ENCODE peak calls at places on chromosomes 7 and 10, in nine cellular contexts. A, I, Y, R, N, K, E, F and G are unnamed samples. For H3K4me1, the result is how much of the 10 kb centered on the place peaks cover.

GRCh38 chr10:47241946-47242900 is 57.8 kb upstream of the GDF10 start:
- DNase-seq in A (no peak), I (no peak), Y (no peak), R (no peak), N (no peak), K (no peak), E (no peak), F (peak), G (no peak)

GRCh38 chr7:9250876-9251275 is 817.5 kb downstream of the NXPH1 start:
- DNase-seq in A (no peak), I (peak), Y (no peak), R (no peak), N (no peak), K (no peak), E (no peak), F (no peak), G (no peak)

GRCh38 chr7:92131764-92132330 is 2.4 kb downstream of the CYP51A1 start:
- DNase-seq in A (no peak), I (no peak), Y (no peak), R (no peak), N (no peak), K (no peak), E (no peak), F (no peak), G (no peak)

GRCh38 chr10:97913554-97913953 is 63.9 kb downstream of the GOLGA7B start:
- DNase-seq in A (no peak), I (no peak), Y (peak), R (no peak), N (no peak), K (no peak), E (no peak), F (no peak), G (no peak)

GRCh38 chr10:102009801-102010425 is 46.1 kb downstream of the ARMH3 start:
- DNase-seq in A (peak), I (peak), Y (peak), R (no peak), N (peak), K (peak), E (peak), F (peak), G (no peak)

GRCh38 chr7:30934732-30935568 is 23.3 kb downstream of the AQP1 start:
- DNase-seq in A (no peak), I (no peak), Y (peak), R (no peak), N (no peak), K (no peak), E (no peak), F (no peak), G (no peak)

GRCh38 chr10:13528875-13529713 is at the start of gene BEND7:
- DNase-seq in A (no peak), I (peak), Y (peak), R (peak), N (peak), K (peak), E (no peak), F (no peak), G (peak)

GRCh38 chr7:77460057-77460486 is 43.9 kb upstream of the GSAP start:
- DNase-seq in A (peak), I (no peak), Y (no peak), R (no peak), N (peak), K (no peak), E (no peak), F (no peak), G (no peak)

GRCh38 chr10:32372000-32372875 is 25.3 kb upstream of the EPC1 start:
- DNase-seq in A (no peak), I (no peak), Y (no peak), R (no peak), N (peak), K (no peak), E (no peak), F (no peak), G (no peak)

GRCh38 chr7:45662540-45663166 is 88.5 kb downstream of the ADCY1 start:
- DNase-seq in A (no peak), I (no peak), Y (no peak), R (no peak), N (no peak), K (no peak), E (no peak), F (peak), G (no peak)

GRCh38 chr7:138603549-138604324 is 97.4 kb downstream of the SVOPL start:
- DNase-seq in A (no peak), I (no peak), Y (no peak), R (no peak), N (no peak), K (no peak), E (no peak), F (no peak), G (no peak)

GRCh38 chr7:30918676-30919075 is 7.0 kb downstream of the AQP1 start:
- DNase-seq in A (no peak), I (no peak), Y (no peak), R (peak), N (no peak), K (no peak), E (no peak), F (no peak), G (no peak)

GRCh38 chr10:48288661-48289060 is 14.2 kb upstream of the FRMPD2 start:
- DNase-seq in A (no peak), I (no peak), Y (no peak), R (no peak), N (no peak), K (no peak), E (no peak), F (no peak), G (no peak)

GRCh38 chr7:133282094-133282493 is 29.2 kb downstream of the EXOC4 start:
- DNase-seq in A (no peak), I (no peak), Y (no peak), R (no peak), N (no peak), K (no peak), E (no peak), F (no peak), G (no peak)

GRCh38 chr7:4523219-4523618 is 158.9 kb upstream of the FOXK1 start:
- DNase-seq in A (no peak), I (no peak), Y (no peak), R (no peak), N (no peak), K (no peak), E (no peak), F (no peak), G (no peak)

GRCh38 chr10:59000162-59000825 is 176.1 kb upstream of the PHYHIPL start:
- DNase-seq in A (no peak), I (no peak), Y (no peak), R (no peak), N (peak), K (no peak), E (no peak), F (no peak), G (no peak)

GRCh38 chr7:77288676-77289320 is 89.2 kb upstream of the FGL2 start:
- DNase-seq in A (no peak), I (no peak), Y (no peak), R (no peak), N (no peak), K (no peak), E (no peak), F (no peak), G (no peak)

GRCh38 chr7:45599851-45600706 is 25.9 kb downstream of the ADCY1 start:
- DNase-seq in A (no peak), I (no peak), Y (no peak), R (peak), N (no peak), K (no peak), E (no peak), F (peak), G (peak)

GRCh38 chr10:95308389-95309302 is 17.8 kb upstream of the PDLIM1 start:
- DNase-seq in A (peak), I (peak), Y (peak), R (peak), N (peak), K (peak), E (no peak), F (peak), G (peak)

GRCh38 chr7:41148521-41148951 is 554.4 kb downstream of the INHBA start:
- DNase-seq in A (peak), I (no peak), Y (peak), R (no peak), N (no peak), K (no peak), E (no peak), F (no peak), G (no peak)

GRCh38 chr10:6647811-6648526 is 67.9 kb upstream of the PRKCQ start:
- DNase-seq in A (peak), I (peak), Y (no peak), R (no peak), N (peak), K (peak), E (peak), F (peak), G (no peak)

GRCh38 chr7:7214398-7215347 is 32.3 kb downstream of the C1GALT1 start:
- DNase-seq in A (no peak), I (no peak), Y (no peak), R (no peak), N (no peak), K (no peak), E (no peak), F (no peak), G (no peak)

GRCh38 chr7:37430644-37431043 is 18.0 kb downstream of the ELMO1 start:
- DNase-seq in A (no peak), I (no peak), Y (no peak), R (no peak), N (no peak), K (no peak), E (no peak), F (no peak), G (no peak)

GRCh38 chr10:8174762-8175161 is 120.3 kb downstream of the GATA3 start:
- DNase-seq in A (no peak), I (peak), Y (no peak), R (no peak), N (no peak), K (no peak), E (no peak), F (no peak), G (no peak)

GRCh38 chr7:129343099-129343700 is 91.0 kb upstream of the STRIP2 start:
- DNase-seq in A (peak), I (peak), Y (peak), R (no peak), N (peak), K (peak), E (peak), F (no peak), G (no peak)

GRCh38 chr7:24715661-24716479 is 41.4 kb downstream of the GSDME start:
- DNase-seq in A (peak), I (peak), Y (peak), R (no peak), N (peak), K (peak), E (no peak), F (no peak), G (no peak)

GRCh38 chr7:81624021-81624630 is 145.7 kb downstream of the HGF start:
- DNase-seq in A (no peak), I (no peak), Y (no peak), R (no peak), N (no peak), K (no peak), E (no peak), F (no peak), G (no peak)

GRCh38 chr7:130417215-130417614 is 23.6 kb downstream of the CEP41 start:
- DNase-seq in A (no peak), I (no peak), Y (no peak), R (no peak), N (no peak), K (no peak), E (peak), F (no peak), G (no peak)

DNA sequence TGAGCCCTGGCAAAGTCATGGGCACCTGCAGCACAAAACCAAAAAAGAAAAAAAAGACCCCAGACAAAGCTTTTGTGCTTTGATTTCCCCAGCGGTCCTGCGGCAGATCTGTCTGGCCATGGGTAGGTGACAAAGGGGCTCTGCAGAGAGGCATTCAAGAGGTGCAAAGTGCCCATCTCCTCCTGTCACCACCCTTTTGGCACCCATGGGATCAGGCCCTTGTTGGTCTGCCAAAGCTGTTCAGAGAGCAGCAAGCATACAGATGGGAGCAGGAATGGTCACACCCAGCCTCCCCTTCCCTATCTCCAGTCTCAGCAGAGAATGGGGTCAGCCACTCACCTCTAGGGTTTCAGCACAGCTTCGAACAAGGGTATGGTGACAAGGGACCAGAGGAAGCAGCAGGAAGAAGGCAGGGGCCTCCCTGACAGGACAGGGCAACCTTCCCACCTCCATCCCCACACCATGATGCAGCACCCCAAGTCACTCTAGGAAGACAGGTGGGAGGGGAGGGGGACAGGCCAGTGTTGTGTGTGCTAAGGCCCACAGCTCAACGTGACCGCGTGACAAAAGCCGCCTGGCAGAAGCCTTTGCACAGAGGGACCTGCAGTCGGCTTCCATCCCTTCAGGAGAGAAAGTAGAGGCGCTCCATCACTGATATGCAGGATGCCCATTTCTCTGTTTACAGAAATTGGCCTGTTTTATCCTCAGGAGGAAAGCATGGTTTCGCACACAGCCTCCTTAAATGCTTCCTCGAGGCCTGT is 6.3 kb downstream of the CAMK2G start:
- DNase-seq in A (no peak), I (no peak), Y (peak), R (no peak), N (no peak), K (no peak), E (no peak), F (no peak), G (no peak)
- H3K4me1 ChIP-seq in A (under half), I (under half), Y (under half), R (under half), N (under half), K (under half), E (half or more), F (under half), G (half or more)

GRCh38 chr7:129363-130221 is 62.8 kb upstream of the FAM20C start:
- DNase-seq in A (no peak), I (no peak), Y (peak), R (no peak), N (no peak), K (no peak), E (no peak), F (no peak), G (peak)
- H3K27ac ChIP-seq in A (no peak), I (no peak), Y (peak), R (no peak), N (peak), K (no peak), E (no peak), F (peak), G (no peak)

GRCh38 chr10:44993922-44994751 is 6.6 kb upstream of the ZNF22 start:
- DNase-seq in A (no peak), I (no peak), Y (peak), R (no peak), N (no peak), K (no peak), E (no peak), F (no peak), G (no peak)

GRCh38 chr10:44991571-44991970 is 9.2 kb upstream of the ZNF22 start:
- DNase-seq in A (no peak), I (no peak), Y (no peak), R (peak), N (no peak), K (no peak), E (no peak), F (peak), G (no peak)

GRCh38 chr10:44993226-44993921 is 7.3 kb upstream of the ZNF22 start:
- DNase-seq in A (no peak), I (no peak), Y (no peak), R (peak), N (no peak), K (no peak), E (no peak), F (no peak), G (no peak)

GRCh38 chr10:44992070-44992731 is 8.5 kb upstream of the ZNF22 start:
- DNase-seq in A (no peak), I (no peak), Y (no peak), R (peak), N (no peak), K (no peak), E (no peak), F (no peak), G (peak)

DNA sequence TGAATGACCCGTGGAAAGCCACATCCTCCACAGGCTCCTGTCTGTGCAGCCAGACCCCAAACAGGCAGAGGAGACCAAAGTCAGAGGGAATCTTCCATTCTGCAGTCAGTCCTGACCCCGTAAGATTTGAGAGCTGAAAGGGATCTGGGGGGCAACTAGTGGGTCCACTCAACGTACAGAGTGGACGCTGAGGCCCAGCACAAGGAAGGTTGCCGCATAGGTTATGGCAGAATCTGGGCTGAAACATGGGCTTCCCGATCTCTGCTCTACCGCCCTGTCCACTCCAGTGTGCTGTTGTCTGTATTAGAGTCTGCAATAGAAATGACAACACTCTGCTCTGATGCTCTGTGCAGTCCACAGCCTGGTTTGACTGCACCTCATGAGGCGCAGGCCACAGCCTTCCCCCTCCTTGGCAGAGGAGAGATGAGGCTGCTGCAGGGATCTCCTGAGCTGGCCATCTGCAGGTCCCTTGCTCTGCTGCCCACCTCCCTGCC is 7.9 kb upstream of the ZNF22 start:
- DNase-seq in A (no peak), I (no peak), Y (no peak), R (peak), N (no peak), K (no peak), E (no peak), F (no peak), G (no peak)
- H3K4me1 ChIP-seq in A (under half), I (under half), Y (under half), R (under half), N (under half), K (under half), E (under half), F (under half), G (half or more)

GRCh38 chr7:121026577-121027111 is 38.1 kb downstream of the CPED1 start:
- DNase-seq in A (no peak), I (no peak), Y (no peak), R (no peak), N (no peak), K (no peak), E (no peak), F (no peak), G (no peak)

GRCh38 chr7:121023189-121023588 is 34.7 kb downstream of the CPED1 start:
- DNase-seq in A (no peak), I (no peak), Y (no peak), R (no peak), N (no peak), K (no peak), E (no peak), F (no peak), G (no peak)

GRCh38 chr7:121026159-121026558 is 37.6 kb downstream of the CPED1 start:
- DNase-seq in A (no peak), I (no peak), Y (no peak), R (no peak), N (no peak), K (no peak), E (no peak), F (no peak), G (no peak)

GRCh38 chr7:121023683-121024507 is 35.4 kb downstream of the CPED1 start:
- DNase-seq in A (no peak), I (no peak), Y (no peak), R (no peak), N (no peak), K (no peak), E (no peak), F (no peak), G (no peak)

DNA sequence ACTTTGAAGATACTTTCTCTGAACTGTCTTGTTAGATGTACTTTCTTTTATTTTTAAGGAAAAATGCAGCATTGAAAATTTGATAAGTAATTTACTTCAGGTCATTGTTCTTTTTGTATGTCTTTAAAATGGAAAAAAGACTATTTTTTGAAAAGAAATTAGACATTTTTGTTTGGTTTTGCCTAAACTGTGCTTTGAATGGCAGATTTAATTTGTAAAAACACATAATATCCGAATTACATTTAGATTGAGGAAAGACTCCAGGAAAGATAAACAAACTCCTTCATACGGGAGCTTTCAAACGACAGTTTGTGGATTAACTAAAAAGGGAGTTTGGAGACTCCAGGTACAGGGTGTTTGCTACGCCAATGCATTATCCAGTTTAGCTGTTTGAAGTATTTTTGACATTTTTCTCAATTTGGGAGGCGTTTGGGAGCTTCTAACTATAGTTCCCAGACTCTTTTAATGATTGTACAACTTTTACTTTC is 36.1 kb downstream of the CPED1 start:
- DNase-seq in A (no peak), I (no peak), Y (no peak), R (no peak), N (no peak), K (no peak), E (no peak), F (no peak), G (no peak)
- H3K27ac ChIP-seq in A (no peak), I (no peak), Y (peak), R (peak), N (no peak), K (no peak), E (no peak), F (no peak), G (peak)